ENCODE peak calls at places on chromosomes 1 and 21, in ten cellular contexts. One of them, this sample, is unnamed.

GRCh38 chr21:33403786-33404571 is 766 bp downstream of the IFNGR2 start:
- DNase-seq in GM19239: no peak
- DNase-seq in RWPE1: peak
- DNase-seq in H9: peak
- DNase-seq in CD8-positive, alpha-beta T cell: no peak
- DNase-seq in NCI-H1105: peak
- DNase-seq in NCI-H345: peak
- DNase-seq in omental fat pad: no peak
- DNase-seq in naive thymus-derived CD8-positive, alpha-beta T cell: peak
- DNase-seq in HL-60: peak
- DNase-seq in this sample: no peak

GRCh38 chr1:42973304-42973703 is 14.6 kb upstream of the SLC2A1 start:
- DNase-seq in GM19239: no peak
- DNase-seq in RWPE1: no peak
- DNase-seq in naive thymus-derived CD8-positive, alpha-beta T cell: no peak
- DNase-seq in CD8-positive, alpha-beta T cell: no peak
- DNase-seq in NCI-H1105: no peak
- DNase-seq in H9: no peak
- DNase-seq in NCI-H345: no peak
- DNase-seq in omental fat pad: no peak
- DNase-seq in HL-60: no peak
- DNase-seq in this sample: no peak

GRCh38 chr1:165898837-165899236 is 71.4 kb downstream of the UCK2 start:
- DNase-seq in NCI-H345: no peak
- DNase-seq in NCI-H1105: no peak
- DNase-seq in naive thymus-derived CD8-positive, alpha-beta T cell: no peak
- DNase-seq in GM19239: no peak
- DNase-seq in HL-60: no peak
- DNase-seq in RWPE1: peak
- DNase-seq in H9: peak
- DNase-seq in omental fat pad: no peak
- DNase-seq in CD8-positive, alpha-beta T cell: no peak
- DNase-seq in this sample: no peak

GRCh38 chr1:93081716-93082115 is 2.6 kb downstream of the MTF2 start:
- DNase-seq in CD8-positive, alpha-beta T cell: no peak
- DNase-seq in naive thymus-derived CD8-positive, alpha-beta T cell: no peak
- DNase-seq in NCI-H1105: no peak
- DNase-seq in H9: no peak
- DNase-seq in omental fat pad: no peak
- DNase-seq in NCI-H345: no peak
- DNase-seq in GM19239: no peak
- DNase-seq in HL-60: peak
- DNase-seq in RWPE1: peak
- DNase-seq in this sample: no peak

GRCh38 chr1:235409045-235409820 is 42.0 kb downstream of the TBCE start:
- DNase-seq in NCI-H345: no peak
- DNase-seq in omental fat pad: no peak
- DNase-seq in naive thymus-derived CD8-positive, alpha-beta T cell: no peak
- DNase-seq in CD8-positive, alpha-beta T cell: no peak
- DNase-seq in GM19239: no peak
- DNase-seq in H9: no peak
- DNase-seq in RWPE1: no peak
- DNase-seq in NCI-H1105: no peak
- DNase-seq in HL-60: no peak
- DNase-seq in this sample: no peak

GRCh38 chr21:36889401-36889800 is 77.1 kb downstream of the HLCS start:
- DNase-seq in NCI-H345: no peak
- DNase-seq in HL-60: no peak
- DNase-seq in RWPE1: no peak
- DNase-seq in naive thymus-derived CD8-positive, alpha-beta T cell: no peak
- DNase-seq in H9: no peak
- DNase-seq in NCI-H1105: no peak
- DNase-seq in GM19239: no peak
- DNase-seq in CD8-positive, alpha-beta T cell: no peak
- DNase-seq in omental fat pad: no peak
- DNase-seq in this sample: no peak

GRCh38 chr21:18899261-18899660 is 495.7 kb upstream of the TMPRSS15 start:
- DNase-seq in GM19239: no peak
- DNase-seq in NCI-H1105: no peak
- DNase-seq in omental fat pad: no peak
- DNase-seq in H9: no peak
- DNase-seq in NCI-H345: no peak
- DNase-seq in CD8-positive, alpha-beta T cell: no peak
- DNase-seq in naive thymus-derived CD8-positive, alpha-beta T cell: no peak
- DNase-seq in HL-60: no peak
- DNase-seq in RWPE1: no peak
- DNase-seq in this sample: no peak

GRCh38 chr1:208604295-208604694 is 360.1 kb upstream of the PLXNA2 start:
- DNase-seq in CD8-positive, alpha-beta T cell: no peak
- DNase-seq in omental fat pad: no peak
- DNase-seq in HL-60: no peak
- DNase-seq in RWPE1: peak
- DNase-seq in H9: no peak
- DNase-seq in naive thymus-derived CD8-positive, alpha-beta T cell: no peak
- DNase-seq in NCI-H1105: no peak
- DNase-seq in NCI-H345: no peak
- DNase-seq in GM19239: peak
- DNase-seq in this sample: no peak

GRCh38 chr1:204074274-204075115 is 1.6 kb downstream of the SOX13 start:
- DNase-seq in CD8-positive, alpha-beta T cell: no peak
- DNase-seq in NCI-H345: peak
- DNase-seq in naive thymus-derived CD8-positive, alpha-beta T cell: no peak
- DNase-seq in omental fat pad: no peak
- DNase-seq in H9: peak
- DNase-seq in GM19239: no peak
- DNase-seq in HL-60: no peak
- DNase-seq in NCI-H1105: peak
- DNase-seq in RWPE1: peak
- DNase-seq in this sample: no peak

GRCh38 chr1:228802386-228803221 is 67.3 kb downstream of the RHOU start:
- DNase-seq in omental fat pad: no peak
- DNase-seq in GM19239: no peak
- DNase-seq in HL-60: peak
- DNase-seq in RWPE1: no peak
- DNase-seq in H9: no peak
- DNase-seq in NCI-H345: peak
- DNase-seq in CD8-positive, alpha-beta T cell: no peak
- DNase-seq in naive thymus-derived CD8-positive, alpha-beta T cell: no peak
- DNase-seq in NCI-H1105: no peak
- DNase-seq in this sample: no peak

GRCh38 chr1:169545472-169545871 is 40.8 kb downstream of the F5 start:
- DNase-seq in HL-60: no peak
- DNase-seq in NCI-H1105: no peak
- DNase-seq in omental fat pad: no peak
- DNase-seq in NCI-H345: no peak
- DNase-seq in GM19239: no peak
- DNase-seq in naive thymus-derived CD8-positive, alpha-beta T cell: no peak
- DNase-seq in H9: no peak
- DNase-seq in RWPE1: no peak
- DNase-seq in CD8-positive, alpha-beta T cell: no peak
- DNase-seq in this sample: no peak

This sample was measured in NCI-H2107.